ENCODE peak calls at places on chromosomes 11 and 22, in nine cellular contexts. Q is transverse colon, G is IMR-90, H is A549, I is H1, L is esophagus muscularis mucosa, K is uterus, M is lower leg skin, X is heart left ventricle. V is an unnamed sample.

GRCh38 chr22:39512026-39512425 is 8.3 kb upstream of the ATF4 start:
- DNase-seq in X (no peak), H (no peak), L (no peak), M (no peak), K (no peak), Q (no peak), G (no peak), I (no peak), V (peak)

GRCh38 chr11:74442601-74443000 is 24.7 kb downstream of the KCNE3 start:
- DNase-seq in X (no peak), K (no peak), M (no peak), L (no peak), I (no peak), G (peak), Q (no peak), H (peak), V (no peak)

GRCh38 chr11:85682330-85683305 is 3.4 kb downstream of the CCDC89 start:
- DNase-seq in Q (peak), G (peak), H (peak), L (no peak), I (no peak), X (peak), K (peak), M (peak), V (peak)

GRCh38 chr22:43955883-43956286 is 643 bp downstream of the SAMM50 start:
- DNase-seq in M (no peak), H (no peak), X (no peak), G (no peak), L (no peak), I (no peak), Q (no peak), K (no peak), V (no peak)

GRCh38 chr11:93689166-93689734 is 27.8 kb downstream of the CEP295 start:
- DNase-seq in Q (no peak), I (no peak), K (no peak), X (no peak), H (no peak), G (no peak), M (no peak), L (no peak), V (no peak)

GRCh38 chr11:4607111-4607510 is 920 bp downstream of the TRIM68 start:
- DNase-seq in K (no peak), H (no peak), M (no peak), G (peak), L (no peak), X (no peak), I (no peak), Q (no peak), V (no peak)

GRCh38 chr22:24406322-24407277 is 20.8 kb upstream of the ADORA2A start:
- DNase-seq in G (no peak), L (no peak), Q (no peak), H (no peak), M (peak), K (no peak), X (no peak), I (no peak), V (no peak)

GRCh38 chr11:88357323-88358039 is 19.9 kb upstream of the CTSC start:
- DNase-seq in L (no peak), K (no peak), H (peak), I (no peak), Q (no peak), M (no peak), G (peak), X (no peak), V (no peak)

GRCh38 chr11:130162733-130163132 is 3.2 kb downstream of the ST14 start:
- DNase-seq in Q (peak), I (no peak), G (no peak), L (no peak), X (no peak), H (no peak), K (no peak), M (no peak), V (no peak)

GRCh38 chr11:127875076-127875475 is 712.3 kb downstream of the ETS1 start:
- DNase-seq in L (no peak), I (no peak), K (no peak), M (no peak), G (no peak), X (no peak), Q (no peak), H (no peak), V (no peak)

GRCh38 chr22:41512421-41513194 is 31.7 kb downstream of the POLR3H start:
- DNase-seq in G (peak), M (no peak), Q (no peak), L (no peak), I (no peak), X (peak), K (peak), H (peak), V (no peak)

GRCh38 chr22:17199131-17199731 is 20.0 kb downstream of the ADA2 start:
- DNase-seq in X (peak), Q (no peak), K (peak), H (no peak), M (no peak), I (peak), G (peak), L (no peak), V (no peak)

GRCh38 chr11:129973809-129974208 is 28.8 kb downstream of the PRDM10 start:
- DNase-seq in X (peak), I (peak), Q (no peak), L (no peak), G (no peak), M (peak), K (no peak), H (no peak), V (no peak)

GRCh38 chr11:72789493-72790131 is 4.2 kb downstream of the STARD10 start:
- DNase-seq in L (no peak), K (no peak), X (peak), G (peak), I (no peak), M (no peak), H (no peak), Q (no peak), V (peak)

GRCh38 chr22:31150615-31151014 is 9.4 kb upstream of the RNF185 start:
- DNase-seq in L (no peak), X (no peak), K (no peak), G (no peak), H (no peak), Q (no peak), I (no peak), M (no peak), V (no peak)

GRCh38 chr11:85967457-85967856 is 101.4 kb downstream of the PICALM start:
- DNase-seq in I (no peak), G (no peak), L (no peak), Q (no peak), M (no peak), K (no peak), H (no peak), X (no peak), V (no peak)

GRCh38 chr11:122180435-122180834 is 64.4 kb upstream of the BLID start:
- DNase-seq in X (no peak), Q (no peak), M (no peak), L (no peak), I (no peak), G (peak), H (peak), K (peak), V (no peak)

GRCh38 chr11:88447285-88447684 is 109.7 kb upstream of the CTSC start:
- DNase-seq in X (no peak), G (no peak), M (no peak), Q (no peak), H (no peak), K (no peak), L (no peak), I (no peak), V (no peak)

GRCh38 chr11:72598901-72599300 is 75.3 kb downstream of the PDE2A start:
- DNase-seq in I (no peak), H (peak), G (peak), Q (peak), L (no peak), M (no peak), K (peak), X (peak), V (no peak)

GRCh38 chr22:50730013-50730891 is 7.8 kb upstream of the ACR start:
- DNase-seq in X (no peak), H (no peak), G (no peak), K (no peak), M (peak), I (no peak), L (no peak), Q (peak), V (peak)

GRCh38 chr11:23318670-23319069 is 458.4 kb upstream of the CCDC179 start:
- DNase-seq in I (no peak), G (no peak), H (no peak), K (no peak), X (no peak), L (no peak), Q (no peak), M (no peak), V (no peak)

GRCh38 chr22:26616650-26617049 is 1.2 kb downstream of the CRYBB1 start:
- DNase-seq in G (no peak), X (no peak), H (no peak), M (no peak), I (no peak), Q (no peak), L (no peak), K (no peak), V (no peak)

GRCh38 chr11:119983240-119983732 is 154.6 kb downstream of the TRIM29 start:
- DNase-seq in H (no peak), M (peak), G (no peak), L (no peak), Q (no peak), K (no peak), X (no peak), I (no peak), V (no peak)

GRCh38 chr22:39463931-39464390 is 7.1 kb downstream of the MGAT3 start:
- DNase-seq in I (no peak), M (no peak), X (peak), K (no peak), G (no peak), L (no peak), H (no peak), Q (no peak), V (peak)

GRCh38 chr22:30327864-30328345 is 1.2 kb upstream of the TBC1D10A start:
- DNase-seq in I (no peak), H (peak), X (no peak), M (no peak), Q (no peak), K (no peak), L (no peak), G (no peak), V (peak)

GRCh38 chr11:45942381-45942780 is 19.9 kb downstream of the LARGE2 start:
- DNase-seq in L (peak), H (no peak), G (no peak), X (no peak), I (no peak), K (no peak), M (no peak), Q (no peak), V (no peak)

GRCh38 chr11:75734491-75735180 is 17.0 kb downstream of the MOGAT2 start:
- DNase-seq in G (no peak), L (no peak), I (no peak), H (no peak), M (peak), K (no peak), Q (peak), X (no peak), V (peak)

GRCh38 chr22:45598596-45599217 is 72.9 kb upstream of the ATXN10 start:
- DNase-seq in Q (no peak), G (no peak), X (no peak), K (no peak), L (no peak), M (no peak), H (no peak), I (no peak), V (no peak)

GRCh38 chr22:35381424-35381772 is 502 bp downstream of the HMOX1 start:
- DNase-seq in H (no peak), M (no peak), X (no peak), I (no peak), L (no peak), G (no peak), Q (no peak), K (no peak), V (no peak)

GRCh38 chr11:78711732-78712131 is 137.1 kb upstream of the NARS2 start:
- DNase-seq in H (no peak), K (no peak), G (no peak), I (no peak), X (no peak), L (no peak), Q (no peak), M (no peak), V (no peak)

GRCh38 chr22:46843691-46844297 is 81.3 kb downstream of the TBC1D22A start:
- DNase-seq in I (no peak), H (no peak), G (peak), M (peak), L (no peak), Q (no peak), K (no peak), X (no peak), V (no peak)

GRCh38 chr22:36365020-36365411 is 22.8 kb downstream of the MYH9 start:
- DNase-seq in H (peak), K (peak), Q (peak), M (no peak), I (no peak), X (no peak), L (no peak), G (peak), V (no peak)

GRCh38 chr11:115645631-115646271 is 141.5 kb upstream of the CADM1 start:
- DNase-seq in H (no peak), Q (no peak), G (no peak), X (peak), I (no peak), K (peak), L (no peak), M (no peak), V (no peak)

GRCh38 chr11:61141601-61142028 is 19.6 kb downstream of the VPS37C start:
- DNase-seq in I (no peak), Q (peak), K (no peak), X (peak), G (no peak), H (no peak), L (no peak), M (no peak), V (peak)

GRCh38 chr11:61007383-61007970 is 36.0 kb downstream of the CD6 start:
- DNase-seq in I (no peak), M (no peak), K (no peak), X (no peak), G (no peak), L (no peak), H (no peak), Q (peak), V (no peak)

GRCh38 chr11:111909378-111909777 is 2.2 kb downstream of the CRYAB start:
- DNase-seq in I (no peak), L (no peak), X (no peak), G (no peak), H (no peak), K (no peak), Q (no peak), M (no peak), V (no peak)

GRCh38 chr11:117610901-117611300 is 186.1 kb downstream of the DSCAML1 start:
- DNase-seq in M (no peak), X (no peak), Q (no peak), I (no peak), H (no peak), G (no peak), L (no peak), K (no peak), V (no peak)

GRCh38 chr11:117610045-117610444 is 187.0 kb downstream of the DSCAML1 start:
- DNase-seq in K (no peak), X (no peak), G (peak), L (no peak), H (peak), I (no peak), Q (no peak), M (no peak), V (no peak)

GRCh38 chr11:117614695-117615094 is 182.3 kb downstream of the DSCAML1 start:
- DNase-seq in M (no peak), I (no peak), H (no peak), X (no peak), G (no peak), Q (no peak), K (no peak), L (no peak), V (no peak)

GRCh38 chr11:117613521-117613920 is 183.5 kb downstream of the DSCAML1 start:
- DNase-seq in K (no peak), L (no peak), G (no peak), X (no peak), M (no peak), Q (no peak), H (no peak), I (peak), V (no peak)

GRCh38 chr11:117612111-117612510 is 184.9 kb downstream of the DSCAML1 start:
- DNase-seq in I (no peak), K (no peak), Q (no peak), G (no peak), H (no peak), M (no peak), X (no peak), L (no peak), V (no peak)
- TF ChIP-seq POLR2A in I (no peak), K (no peak), Q (no peak), G (no peak), H (no peak), M (no peak), X (no peak), L (no peak), V (no peak)

GRCh38 chr11:3160252-3161031 is 4.7 kb downstream of the OSBPL5 start:
- DNase-seq in G (peak), X (peak), L (peak), K (peak), I (peak), Q (peak), H (no peak), M (peak), V (peak)
- H3K4me3 ChIP-seq in G (peak), X (peak), L (peak), K (peak), I (peak), Q (peak), H (no peak), M (peak), V (peak)

GRCh38 chr22:19892249-19892879 is 37.7 kb upstream of the GNB1L start:
- DNase-seq in Q (no peak), I (no peak), X (no peak), L (no peak), H (no peak), G (peak), K (peak), M (no peak), V (no peak)
- TF ChIP-seq POLR2A in Q (no peak), I (no peak), X (no peak), L (no peak), H (no peak), G (no peak), K (no peak), M (no peak), V (no peak)

DNA sequence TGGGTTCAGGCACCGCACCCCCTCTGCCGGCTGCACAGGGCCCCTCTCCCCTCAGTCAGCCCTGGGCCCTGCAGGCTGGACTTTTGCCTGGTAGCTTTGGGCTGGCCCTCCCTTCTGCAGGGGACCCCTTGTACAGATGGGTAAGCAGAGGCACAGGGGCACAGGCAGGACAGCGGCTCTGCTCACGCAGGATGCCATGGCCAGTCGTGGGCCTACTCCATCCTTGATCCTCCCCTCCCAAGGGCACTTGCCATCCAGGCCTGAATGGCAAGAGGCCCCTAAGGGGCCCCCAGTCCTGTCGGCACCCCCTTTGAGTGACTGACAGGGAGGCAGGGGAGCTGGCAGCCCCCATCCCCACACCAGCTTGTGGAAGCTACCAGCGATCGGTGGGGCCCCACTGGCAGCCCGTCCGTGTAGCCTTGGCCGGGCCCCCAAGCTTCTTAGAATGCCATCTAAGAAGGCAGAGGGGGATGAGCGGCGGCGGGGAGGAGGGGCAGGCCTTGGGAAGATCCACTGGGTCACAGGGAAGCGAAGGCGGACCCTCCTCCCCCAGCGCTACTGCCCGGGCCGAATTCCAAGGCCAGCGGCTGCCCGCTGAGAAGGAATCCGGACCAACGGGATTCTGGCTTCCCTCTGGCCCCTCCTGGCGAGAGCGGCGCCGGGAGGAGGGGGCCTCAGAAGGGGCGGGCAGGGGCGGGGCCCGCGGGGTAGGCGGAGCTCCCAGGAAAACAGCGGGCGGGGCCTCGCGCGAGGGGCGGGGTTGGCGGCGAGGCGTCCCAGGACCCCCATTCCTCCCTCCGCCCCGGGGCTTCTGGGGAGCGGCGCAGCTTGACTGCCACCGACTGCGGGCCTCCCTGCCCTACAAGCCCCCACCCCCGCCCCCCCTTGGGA is 6.8 kb upstream of the CHKA start:
- DNase-seq in L (no peak), X (peak), M (peak), Q (peak), K (peak), I (peak), H (no peak), G (peak), V (peak)
- H3K4me3 ChIP-seq in L (peak), X (peak), M (no peak), Q (peak), K (peak), I (peak), H (no peak), G (peak), V (peak)

GRCh38 chr11:47269002-47269828 is 718 bp upstream of the MADD start:
- DNase-seq in H (peak), X (peak), Q (peak), M (peak), I (no peak), G (peak), K (peak), L (peak), V (peak)
- TF ChIP-seq POLR2A in H (peak), X (peak), Q (peak), M (no peak), I (no peak), G (no peak), K (no peak), L (no peak), V (no peak)

GRCh38 chr11:134412508-134413333 is 679 bp upstream of the B3GAT1 start:
- DNase-seq in H (no peak), G (no peak), K (no peak), I (no peak), X (no peak), L (no peak), M (no peak), Q (peak), V (no peak)
- H3K4me3 ChIP-seq in H (peak), G (no peak), K (peak), I (peak), X (peak), L (peak), M (no peak), Q (peak), V (peak)

DNA sequence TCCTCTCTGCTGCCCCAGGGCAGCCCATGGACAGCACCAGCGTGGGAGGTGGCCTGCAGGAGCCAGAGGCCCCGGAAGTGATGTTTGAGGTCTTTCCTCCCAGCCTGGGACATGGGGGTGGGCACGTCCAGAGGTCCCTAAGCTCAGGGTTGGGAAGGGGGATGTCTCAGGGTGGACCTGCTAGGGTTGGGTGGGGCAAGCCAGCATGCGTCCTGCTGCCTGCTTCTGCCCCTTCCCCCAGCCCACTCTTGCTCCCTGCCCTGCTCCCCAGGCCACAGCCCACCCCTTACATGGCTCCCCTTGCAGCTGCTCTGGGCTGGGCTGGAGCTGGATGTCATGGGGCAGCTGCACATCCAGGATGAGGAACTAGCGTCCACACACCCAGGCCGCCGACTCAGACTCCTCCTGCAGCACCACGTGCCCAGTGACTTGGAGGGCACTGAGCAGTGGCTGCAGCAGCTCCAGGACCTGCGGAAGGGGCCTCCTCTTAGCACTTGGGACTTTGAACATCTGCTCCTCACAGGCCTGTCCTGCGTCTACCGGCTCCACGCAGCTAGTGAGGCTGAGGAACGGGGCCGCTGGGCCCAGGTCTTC is 1.4 kb downstream of the FAM180B start:
- DNase-seq in Q (peak), G (no peak), X (peak), L (no peak), H (no peak), K (no peak), M (peak), I (no peak), V (peak)
- TF ChIP-seq POLR2A in Q (no peak), G (no peak), X (no peak), L (no peak), H (no peak), K (no peak), M (no peak), I (no peak), V (no peak)

V was measured in right lobe of liver.